ENCODE peak calls at places on chromosome 9, in six cellular contexts. I is A549, T is kidney, E is tibial artery, V is hepatocyte, S is GM12865. Q is an unnamed sample.

GRCh38 chr9:86821011-86821845 is 126.1 kb downstream of the GAS1 start:
- DNase-seq in T (no peak), S (no peak), V (no peak), I (no peak), E (no peak), Q (no peak)

GRCh38 chr9:124264812-124265211 is 7.1 kb downstream of the NEK6 start:
- DNase-seq in S (peak), V (no peak), T (no peak), E (no peak), I (no peak), Q (no peak)

GRCh38 chr9:111658943-111659342 is 2.5 kb upstream of the GNG10 start:
- DNase-seq in S (no peak), V (peak), E (no peak), T (no peak), I (no peak), Q (no peak)

GRCh38 chr9:94853887-94854286 is 127.4 kb downstream of the AOPEP start:
- DNase-seq in E (no peak), V (peak), S (no peak), T (no peak), I (peak), Q (no peak)

GRCh38 chr9:123745933-123746332 is 184.0 kb downstream of the DENND1A start:
- DNase-seq in T (no peak), S (no peak), V (no peak), I (no peak), E (no peak), Q (peak)

GRCh38 chr9:33167949-33168535 is 906 bp upstream of the B4GALT1 start:
- DNase-seq in S (peak), I (no peak), E (no peak), T (no peak), V (peak), Q (no peak)

GRCh38 chr9:33202552-33203300 is 35.6 kb upstream of the B4GALT1 start:
- DNase-seq in S (peak), T (peak), E (peak), V (no peak), I (no peak), Q (no peak)

GRCh38 chr9:92512622-92513021 is 23.2 kb downstream of the ECM2 start:
- DNase-seq in E (no peak), S (no peak), I (no peak), T (no peak), V (no peak), Q (no peak)

GRCh38 chr9:88110026-88110425 is 28.2 kb downstream of the SPATA31C2 start:
- DNase-seq in V (no peak), E (no peak), S (no peak), T (no peak), I (no peak), Q (no peak)

GRCh38 chr9:16321461-16322119 is 548.9 kb downstream of the BNC2 start:
- DNase-seq in E (no peak), V (no peak), T (peak), S (no peak), I (peak), Q (no peak)

GRCh38 chr9:38035873-38036272 is 33.2 kb downstream of the SHB start:
- DNase-seq in I (peak), E (no peak), V (no peak), T (no peak), S (no peak), Q (no peak)

GRCh38 chr9:128552744-128553221 is 396 bp downstream of the SPTAN1 start:
- DNase-seq in V (peak), S (peak), E (peak), T (peak), I (peak), Q (no peak)

GRCh38 chr9:125587819-125588460 is 119.1 kb downstream of the MAPKAP1 start:
- DNase-seq in I (no peak), T (no peak), V (no peak), S (no peak), E (no peak), Q (no peak)

GRCh38 chr9:93263334-93264229 is 79.6 kb downstream of the WNK2 start:
- DNase-seq in S (no peak), V (peak), T (peak), E (peak), I (no peak), Q (no peak)

GRCh38 chr9:68974431-68974830 is 39.5 kb downstream of the PRKACG start:
- DNase-seq in T (no peak), V (no peak), E (no peak), I (no peak), S (peak), Q (no peak)

GRCh38 chr9:120894404-120895226 is 17.6 kb upstream of the PHF19 start:
- DNase-seq in E (peak), V (peak), S (no peak), I (no peak), T (no peak), Q (no peak)

GRCh38 chr9:13806731-13807130 is 507.2 kb downstream of the NFIB start:
- DNase-seq in V (no peak), T (no peak), S (no peak), I (no peak), E (no peak), Q (no peak)

GRCh38 chr9:97312101-97312500 is 4.6 kb downstream of the CCDC180 start:
- DNase-seq in S (no peak), I (no peak), T (no peak), V (no peak), E (no peak), Q (no peak)

GRCh38 chr9:29319727-29320513 is 1746.6 kb upstream of the C9orf72 start:
- DNase-seq in S (peak), E (no peak), I (no peak), T (no peak), V (no peak), Q (no peak)

GRCh38 chr9:15525958-15526357 is 15.2 kb upstream of the PSIP1 start:
- DNase-seq in V (no peak), E (no peak), T (no peak), S (no peak), I (no peak), Q (no peak)

GRCh38 chr9:131276107-131276888 is at the start of gene FAM78A:
- DNase-seq in I (no peak), E (peak), S (peak), V (peak), T (peak), Q (no peak)

GRCh38 chr9:104608336-104608735 is 2.9 kb upstream of the OR13C2 start:
- DNase-seq in S (no peak), V (no peak), I (no peak), E (no peak), T (no peak), Q (no peak)

GRCh38 chr9:93118863-93119702 is 15.0 kb downstream of the NINJ1 start:
- DNase-seq in T (peak), I (no peak), E (peak), V (no peak), S (no peak), Q (no peak)

GRCh38 chr9:69745716-69746538 is 13.9 kb downstream of the PTAR1 start:
- DNase-seq in E (no peak), T (no peak), I (peak), V (peak), S (no peak), Q (no peak)

GRCh38 chr9:19149230-19149629 is 21.9 kb upstream of the PLIN2 start:
- DNase-seq in T (no peak), V (no peak), I (no peak), E (no peak), S (no peak), Q (no peak)

GRCh38 chr9:109893222-109893621 is 113.2 kb downstream of the PALM2AKAP2 start:
- DNase-seq in T (no peak), I (no peak), V (no peak), E (no peak), S (peak), Q (no peak)

GRCh38 chr9:86979686-86980085 is 32.4 kb upstream of the GAS1 start:
- DNase-seq in S (no peak), V (no peak), T (no peak), E (no peak), I (no peak), Q (no peak)

GRCh38 chr9:114434878-114435311 is 47.1 kb upstream of the AKNA start:
- DNase-seq in V (peak), T (no peak), E (no peak), I (peak), S (peak), Q (peak)

GRCh38 chr9:92634712-92635605 is 35.0 kb downstream of the IPPK start:
- DNase-seq in V (peak), I (peak), T (peak), S (peak), E (peak), Q (peak)

GRCh38 chr9:125409637-125410521 is 148.3 kb downstream of the GAPVD1 start:
- DNase-seq in V (no peak), E (peak), I (peak), S (peak), T (no peak), Q (no peak)

GRCh38 chr9:122218885-122219855 is 9.6 kb downstream of the LHX6 start:
- DNase-seq in S (no peak), E (no peak), T (peak), I (no peak), V (no peak), Q (no peak)

GRCh38 chr9:124202447-124202971 is 55.2 kb upstream of the NEK6 start:
- DNase-seq in V (no peak), T (no peak), S (peak), E (peak), I (no peak), Q (no peak)

GRCh38 chr9:135547756-135548736 is 2.1 kb downstream of the OBP2A start:
- DNase-seq in S (no peak), I (no peak), V (no peak), E (no peak), T (no peak), Q (no peak)
- H3K4me3 ChIP-seq in S (no peak), I (no peak), V (no peak), E (no peak), T (no peak), Q (no peak)

DNA sequence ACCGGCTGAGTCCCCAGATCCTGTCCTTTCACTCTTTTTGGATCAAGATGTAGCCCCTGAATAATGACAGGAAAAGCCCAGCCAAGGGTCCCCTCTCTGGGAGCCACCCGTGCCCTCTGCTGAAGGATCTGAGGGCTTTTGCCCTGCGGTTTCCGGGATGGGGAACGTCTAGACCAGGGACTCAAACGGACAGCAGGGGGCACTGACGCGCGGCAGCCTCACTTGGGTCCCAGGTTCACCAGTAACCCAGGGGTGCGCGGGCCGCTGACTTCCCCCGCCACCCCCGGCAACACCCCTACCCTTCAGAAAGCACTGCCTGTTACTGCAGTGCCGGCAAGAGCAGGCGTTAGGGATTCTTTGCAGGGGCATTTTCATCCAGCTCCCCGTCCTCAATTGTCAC is 98.7 kb upstream of the FCN2 start:
- DNase-seq in V (no peak), S (no peak), T (no peak), E (no peak), I (no peak), Q (no peak)
- TF ChIP-seq CTCF in V (peak), S (peak), T (no peak), E (no peak), I (no peak), Q (peak)

DNA sequence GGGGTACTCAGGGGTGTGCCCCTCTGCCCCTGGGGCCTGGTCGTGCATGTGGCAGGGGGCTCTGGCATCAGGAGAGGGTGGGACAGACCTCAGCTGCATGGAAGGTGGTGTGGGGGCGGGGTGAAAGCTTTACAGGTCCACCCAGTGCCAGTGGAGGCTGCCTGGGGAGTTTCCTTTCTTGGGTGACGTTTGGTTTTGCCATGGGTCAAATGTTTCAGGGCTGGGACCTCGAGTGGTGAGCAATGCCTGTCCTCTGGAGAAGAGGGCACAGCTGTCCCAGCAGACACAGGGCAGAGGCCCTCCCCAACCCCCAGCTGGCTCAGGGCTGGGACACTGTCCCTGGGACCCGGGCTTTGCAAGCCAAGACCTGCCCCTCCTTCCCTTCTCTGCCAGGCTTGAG is 3.6 kb downstream of the RXRA start:
- DNase-seq in E (no peak), V (no peak), I (no peak), S (no peak), T (peak), Q (no peak)
- H3K4me3 ChIP-seq in E (peak), V (no peak), I (no peak), S (no peak), T (peak), Q (peak)

GRCh38 chr9:5416962-5417361 is 20.8 kb downstream of the PLGRKT start:
- DNase-seq in I (no peak), S (no peak), T (no peak), V (no peak), E (no peak), Q (no peak)
- TF ChIP-seq CTCF in I (no peak), S (no peak), T (no peak), V (no peak), E (no peak), Q (no peak)

DNA sequence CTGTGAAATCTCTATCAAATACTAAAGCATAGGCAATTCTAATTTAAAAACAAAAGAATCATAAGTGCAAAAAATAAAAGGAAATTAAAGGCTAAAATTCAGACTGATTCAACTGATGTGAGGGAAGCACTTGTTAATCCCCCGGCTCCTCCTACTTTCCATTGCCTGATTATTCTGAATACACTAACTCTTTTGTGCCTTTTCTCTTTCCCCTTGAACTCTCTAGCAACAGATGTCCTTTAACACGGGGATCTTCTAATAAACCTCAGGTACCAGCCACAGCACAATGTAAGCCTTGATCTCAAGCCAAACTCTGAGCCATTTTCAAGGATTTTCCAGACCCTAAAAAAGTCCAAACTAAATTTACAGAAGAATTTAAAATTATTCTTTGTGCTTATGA is 61.5 kb downstream of the KCNV2 start:
- DNase-seq in T (no peak), V (no peak), S (no peak), I (no peak), E (no peak), Q (no peak)
- H3K4me3 ChIP-seq in T (no peak), V (no peak), S (no peak), I (no peak), E (no peak), Q (no peak)

GRCh38 chr9:95907794-95908193 is 32.3 kb downstream of the ERCC6L2 start:
- DNase-seq in S (no peak), I (no peak), V (no peak), T (no peak), E (no peak), Q (no peak)
- TF ChIP-seq CTCF in S (no peak), I (peak), V (no peak), T (no peak), E (no peak), Q (no peak)

DNA sequence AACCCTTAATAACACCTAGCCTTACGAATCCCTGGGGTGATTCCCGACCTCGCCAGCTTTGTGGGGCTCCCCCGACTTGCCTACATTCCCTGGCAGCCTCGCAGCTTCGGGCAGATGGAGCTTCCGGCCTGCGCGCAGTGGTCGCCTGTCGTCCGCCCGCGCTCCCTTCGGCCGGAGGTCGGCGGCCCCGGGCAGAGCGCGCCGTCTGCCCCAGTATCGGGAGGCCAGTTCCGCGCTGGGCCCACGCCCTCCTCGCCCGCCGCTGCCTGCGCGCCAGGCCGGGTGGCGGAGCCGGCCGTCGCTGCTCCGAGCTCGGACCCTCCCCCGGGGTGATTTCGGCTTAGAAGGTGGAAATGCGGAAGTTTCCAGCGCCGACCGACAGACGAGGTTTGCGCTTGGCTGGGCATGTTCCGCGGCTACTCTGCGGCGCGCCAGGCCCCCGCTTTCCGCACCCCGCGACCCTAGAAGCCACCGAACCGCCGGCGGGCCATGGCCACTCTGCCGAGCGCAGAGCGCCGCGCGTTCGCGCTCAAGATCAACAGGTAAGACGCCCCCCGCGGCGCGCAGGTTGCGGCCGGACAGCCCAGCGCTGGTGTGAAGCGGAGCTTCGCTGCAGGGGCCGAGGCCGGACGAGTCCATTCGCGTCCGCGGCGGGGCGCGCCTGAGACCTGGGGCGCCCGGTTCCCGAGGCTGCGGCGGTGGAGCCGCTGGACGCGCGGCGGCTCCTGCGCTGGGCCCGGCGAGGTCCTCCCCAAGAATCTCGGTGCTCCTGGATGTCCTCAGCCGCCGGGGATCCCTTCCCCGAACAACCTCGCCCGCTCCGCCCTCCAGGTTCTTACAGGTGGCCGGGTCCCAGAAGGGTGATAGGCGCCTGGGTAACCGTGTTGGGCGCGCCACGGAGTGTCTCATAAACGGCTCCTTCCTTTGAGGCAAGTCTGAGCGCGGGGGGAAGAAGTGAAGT is at the start of gene DOCK8:
- DNase-seq in V (peak), E (peak), T (peak), S (peak), I (peak), Q (no peak)
- H3K4me3 ChIP-seq in V (peak), E (peak), T (peak), S (peak), I (peak), Q (peak)

GRCh38 chr9:90021216-90021906 is 416.5 kb downstream of the GADD45G start:
- DNase-seq in I (no peak), E (no peak), T (no peak), V (no peak), S (no peak), Q (no peak)

GRCh38 chr9:90024419-90024818 is 419.6 kb downstream of the GADD45G start:
- DNase-seq in E (no peak), I (no peak), T (no peak), V (no peak), S (no peak), Q (no peak)

GRCh38 chr9:90023861-90024260 is 419.0 kb downstream of the GADD45G start:
- DNase-seq in E (no peak), T (no peak), S (no peak), V (no peak), I (no peak), Q (no peak)

GRCh38 chr9:90020277-90020871 is 415.6 kb downstream of the GADD45G start:
- DNase-seq in S (no peak), T (no peak), E (no peak), I (no peak), V (no peak), Q (no peak)

DNA sequence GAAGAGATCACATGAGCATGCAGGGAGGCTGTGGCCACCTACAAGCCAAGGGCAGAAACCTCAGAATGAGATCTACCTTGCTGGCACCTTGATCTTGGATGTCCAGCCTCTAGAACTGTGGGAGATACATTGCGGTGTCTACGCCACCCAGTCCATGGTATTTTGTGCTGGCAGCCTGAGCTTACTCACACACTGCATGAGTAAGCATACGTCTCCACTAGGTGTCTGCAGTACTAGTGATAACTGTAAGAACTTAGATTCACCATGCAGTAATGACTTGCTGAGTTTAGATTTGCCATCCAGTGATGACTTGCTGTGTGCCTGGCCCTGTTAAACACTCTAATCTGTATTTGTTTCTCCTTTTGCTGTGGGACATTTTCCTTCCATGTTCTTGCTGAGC is 417.7 kb downstream of the GADD45G start:
- DNase-seq in T (no peak), E (no peak), I (peak), S (no peak), V (no peak), Q (no peak)
- TF ChIP-seq CTCF in T (no peak), E (no peak), I (no peak), S (no peak), V (no peak), Q (no peak)

DNA sequence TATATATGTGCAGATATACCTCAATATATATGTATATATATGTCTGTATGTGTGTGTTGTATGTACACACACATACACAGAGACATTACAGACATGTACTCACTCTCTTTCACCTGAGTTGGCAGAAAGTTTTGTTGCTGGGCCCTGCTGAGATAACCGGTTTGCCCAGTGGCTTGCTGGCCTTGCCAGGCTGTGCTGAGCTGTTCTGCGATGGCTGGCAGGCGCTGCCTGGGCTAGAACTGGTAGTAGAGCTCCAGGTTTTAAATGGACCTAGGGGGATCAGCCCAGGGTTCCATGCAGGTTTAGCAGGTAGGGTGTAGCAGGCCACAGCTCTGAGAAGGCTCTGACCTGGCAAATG is 394.3 kb downstream of the GADD45G start:
- DNase-seq in S (no peak), E (no peak), I (no peak), T (peak), V (no peak), Q (peak)
- H3K4me3 ChIP-seq in S (no peak), E (peak), I (no peak), T (no peak), V (no peak), Q (no peak)

DNA sequence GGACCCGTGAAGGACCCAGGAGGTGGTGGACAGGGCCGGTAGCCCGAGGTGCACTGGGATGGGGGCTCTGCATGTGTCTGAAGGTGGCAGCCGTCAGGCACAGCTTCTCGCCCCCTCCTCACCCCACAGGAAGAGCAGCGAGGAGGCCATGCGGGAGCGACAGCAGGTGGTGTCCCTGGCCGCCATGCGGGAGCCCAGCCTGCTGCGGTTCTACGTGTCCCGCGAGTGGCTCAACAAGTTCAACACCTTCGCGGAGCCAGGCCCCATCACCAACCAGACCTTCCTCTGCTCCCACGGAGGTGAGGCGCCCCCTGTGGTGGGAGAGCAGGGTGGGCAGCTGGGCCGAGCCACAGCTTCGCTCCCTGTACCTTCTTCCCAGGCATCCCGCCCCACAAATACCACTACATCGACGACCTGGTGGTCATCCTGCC is 39.9 kb downstream of the USP20 start:
- DNase-seq in E (no peak), S (no peak), I (no peak), V (no peak), T (no peak), Q (no peak)
- TF ChIP-seq CTCF in E (no peak), S (peak), I (no peak), V (no peak), T (no peak), Q (peak)